ENCODE peak calls at places on chromosomes 4 and X, in seven cellular contexts. I, C, F, E, V, T and R are unnamed samples.

GRCh38 chr4:107034091-107034698 is 1.9 kb downstream of the DKK2 start:
- DNase-seq in I (no peak), C (peak; percentile 52), F (no peak), E (peak; percentile 85), V (no peak), T (peak; percentile 5), R (no peak)

GRCh38 chr4:74218201-74218600 is 60.3 kb downstream of the MTHFD2L start:
- DNase-seq in I (no peak), C (no peak), F (peak; percentile 60), E (no peak), V (no peak), T (no peak), R (no peak)

GRCh38 chr4:164358400-164358799 is 395.5 kb upstream of the SMIM31 start:
- DNase-seq in I (no peak), C (no peak), F (no peak), E (no peak), V (no peak), T (no peak), R (no peak)

GRCh38 chrX:34379891-34380290 is 247.8 kb upstream of the FAM47A start:
- DNase-seq in I (no peak), C (no peak), F (no peak), E (no peak), V (no peak), T (no peak), R (no peak)

GRCh38 chrX:65522739-65523372 is 11.7 kb downstream of the LAS1L start:
- DNase-seq in I (no peak), C (no peak), F (peak; percentile 65), E (no peak), V (no peak), T (no peak), R (no peak)

GRCh38 chrX:133249659-133250058 is 31.5 kb upstream of the TFDP3 start:
- DNase-seq in I (no peak), C (no peak), F (peak; percentile 23), E (no peak), V (no peak), T (no peak), R (no peak)

GRCh38 chr4:148065069-148065468 is 333.2 kb downstream of the ARHGAP10 start:
- DNase-seq in I (no peak), C (no peak), F (peak; percentile 29), E (no peak), V (no peak), T (no peak), R (no peak)

GRCh38 chr4:98928131-98928504 is 815 bp downstream of the EIF4E start:
- DNase-seq in I (peak; percentile 52), C (peak; percentile 68), F (peak; percentile 72), E (peak; percentile 90), V (peak; percentile 76), T (peak; percentile 81), R (peak; percentile 55)

GRCh38 chrX:131985526-131986049 is 37.5 kb upstream of the STK26 start:
- DNase-seq in I (no peak), C (no peak), F (peak; percentile 80), E (no peak), V (no peak), T (no peak), R (peak; percentile 1)

GRCh38 chr4:127500242-127500641 is 132.5 kb upstream of the INTU start:
- DNase-seq in I (no peak), C (no peak), F (no peak), E (no peak), V (no peak), T (no peak), R (no peak)

GRCh38 chr4:5773271-5773555 is 62.2 kb downstream of the EVC start:
- DNase-seq in I (no peak), C (no peak), F (peak; percentile 100), E (peak; percentile 62), V (no peak), T (no peak), R (no peak)

GRCh38 chr4:168514249-168514852 is 17.5 kb downstream of the PALLD start:
- DNase-seq in I (no peak), C (no peak), F (peak; percentile 51), E (no peak), V (no peak), T (no peak), R (no peak)

GRCh38 chr4:16684083-16684482 is 214.4 kb downstream of the LDB2 start:
- DNase-seq in I (no peak), C (no peak), F (no peak), E (no peak), V (no peak), T (no peak), R (no peak)

GRCh38 chr4:41136456-41136855 is 77.9 kb downstream of the APBB2 start:
- DNase-seq in I (no peak), C (no peak), F (no peak), E (peak; percentile 73), V (no peak), T (no peak), R (no peak)

GRCh38 chr4:29970626-29971025 is 749.5 kb upstream of the PCDH7 start:
- DNase-seq in I (no peak), C (no peak), F (peak; percentile 41), E (peak; percentile 35), V (no peak), T (no peak), R (no peak)